ENCODE peak calls at places on chromosomes 7 and 10, in four cellular contexts. D is CD8-positive, alpha-beta T cell; H is hepatocyte; E is body of pancreas. V is an unnamed sample.
A peak's percentile ranks its signal among the peaks of the same experiment; 100 is the strongest.

GRCh38 chr7:156777364-156778069 is 115.5 kb downstream of the LMBR1 start:
- DNase-seq in D (no peak), H (no peak), E (no peak), V (no peak)

GRCh38 chr10:114821293-114821914 is at the start of gene FHIP2A:
- DNase-seq in D (peak; percentile 73), H (peak; percentile 94), E (peak; percentile 81), V (peak; percentile 56)

GRCh38 chr7:73530800-73531199 is 8.7 kb upstream of the BAZ1B start:
- DNase-seq in D (no peak), H (no peak), E (no peak), V (no peak)

GRCh38 chr7:18570441-18570840 is 74.9 kb downstream of the HDAC9 start:
- DNase-seq in D (no peak), H (no peak), E (no peak), V (no peak)

GRCh38 chr10:79171504-79171903 is 102.7 kb downstream of the ZMIZ1 start:
- DNase-seq in D (no peak), H (no peak), E (no peak), V (no peak)

GRCh38 chr7:40749877-40750276 is 615.1 kb downstream of the SUGCT start:
- DNase-seq in D (no peak), H (no peak), E (no peak), V (no peak)

GRCh38 chr10:6056411-6057135 is 5.6 kb downstream of the IL2RA start:
- DNase-seq in D (no peak), H (no peak), E (no peak), V (no peak)

GRCh38 chr7:40780431-40780830 is 645.6 kb downstream of the SUGCT start:
- DNase-seq in D (no peak), H (no peak), E (no peak), V (no peak)

GRCh38 chr10:71696635-71697326 is 22.8 kb downstream of the C10orf105 start:
- DNase-seq in D (peak; percentile 43), H (peak; percentile 73), E (peak; percentile 65), V (no peak)

GRCh38 chr10:100670828-100671479 is 74.4 kb upstream of the PAX2 start:
- DNase-seq in D (peak; percentile 28), H (peak; percentile 61), E (peak; percentile 52), V (no peak)

GRCh38 chr10:94102436-94102835 is 108.7 kb downstream of the PLCE1 start:
- DNase-seq in D (no peak), H (no peak), E (no peak), V (no peak)

GRCh38 chr7:2002561-2003450 is 229.9 kb downstream of the MAD1L1 start:
- DNase-seq in D (no peak), H (no peak), E (no peak), V (peak; percentile 43)

GRCh38 chr10:30359373-30360206 is 10.5 kb upstream of the MTPAP start:
- DNase-seq in D (peak; percentile 35), H (peak; percentile 73), E (peak; percentile 80), V (no peak)

GRCh38 chr10:80506189-80506575 is 31.5 kb upstream of the SH2D4B start:
- DNase-seq in D (no peak), H (peak; percentile 73), E (no peak), V (no peak)

GRCh38 chr7:76187246-76187645 is 14.4 kb upstream of the SRRM3 start:
- DNase-seq in D (no peak), H (no peak), E (no peak), V (no peak)

GRCh38 chr7:75905785-75906604 is 9.0 kb upstream of the POR start:
- DNase-seq in D (no peak), H (peak; percentile 84), E (peak; percentile 21), V (peak; percentile 86)

GRCh38 chr10:10778959-10779358 is 238.7 kb upstream of the CELF2 start:
- DNase-seq in D (no peak), H (no peak), E (no peak), V (no peak)

GRCh38 chr10:98556061-98556460 is 109.3 kb upstream of the HPS1 start:
- DNase-seq in D (no peak), H (no peak), E (no peak), V (no peak)

GRCh38 chr10:99266383-99266782 is 30.7 kb upstream of the HPSE2 start:
- DNase-seq in D (no peak), H (no peak), E (no peak), V (no peak)

GRCh38 chr10:53579773-53580172 is 807.2 kb upstream of the MBL2 start:
- DNase-seq in D (no peak), H (no peak), E (no peak), V (no peak)

GRCh38 chr7:24920702-24921679 is 59.0 kb downstream of the OSBPL3 start:
- DNase-seq in D (no peak), H (no peak), E (peak; percentile 36), V (no peak)

GRCh38 chr10:124993345-124993708 is 51.4 kb downstream of the ZRANB1 start:
- DNase-seq in D (no peak), H (no peak), E (no peak), V (no peak)

GRCh38 chr7:42617781-42618457 is 294.0 kb downstream of the C7orf25 start:
- DNase-seq in D (no peak), H (peak; percentile 52), E (no peak), V (no peak)

GRCh38 chr10:44817961-44818649 is 93.0 kb upstream of the TMEM72 start:
- DNase-seq in D (no peak), H (no peak), E (no peak), V (no peak)

GRCh38 chr10:33291053-33291592 is 43.3 kb downstream of the NRP1 start:
- DNase-seq in D (no peak), H (no peak), E (no peak), V (no peak)

GRCh38 chr10:33293081-33293480 is 41.4 kb downstream of the NRP1 start:
- DNase-seq in D (no peak), H (no peak), E (no peak), V (no peak)

GRCh38 chr10:33288127-33288526 is 46.3 kb downstream of the NRP1 start:
- DNase-seq in D (no peak), H (no peak), E (no peak), V (no peak)

GRCh38 chr10:33289776-33290175 is 44.7 kb downstream of the NRP1 start:
- DNase-seq in D (no peak), H (no peak), E (no peak), V (no peak)

GRCh38 chr10:33290286-33291052 is 44.0 kb downstream of the NRP1 start:
- DNase-seq in D (no peak), H (no peak), E (no peak), V (no peak)
- TF ChIP-seq CTCF in D (no peak), H (peak; percentile 9), E (no peak), V (no peak)

DNA sequence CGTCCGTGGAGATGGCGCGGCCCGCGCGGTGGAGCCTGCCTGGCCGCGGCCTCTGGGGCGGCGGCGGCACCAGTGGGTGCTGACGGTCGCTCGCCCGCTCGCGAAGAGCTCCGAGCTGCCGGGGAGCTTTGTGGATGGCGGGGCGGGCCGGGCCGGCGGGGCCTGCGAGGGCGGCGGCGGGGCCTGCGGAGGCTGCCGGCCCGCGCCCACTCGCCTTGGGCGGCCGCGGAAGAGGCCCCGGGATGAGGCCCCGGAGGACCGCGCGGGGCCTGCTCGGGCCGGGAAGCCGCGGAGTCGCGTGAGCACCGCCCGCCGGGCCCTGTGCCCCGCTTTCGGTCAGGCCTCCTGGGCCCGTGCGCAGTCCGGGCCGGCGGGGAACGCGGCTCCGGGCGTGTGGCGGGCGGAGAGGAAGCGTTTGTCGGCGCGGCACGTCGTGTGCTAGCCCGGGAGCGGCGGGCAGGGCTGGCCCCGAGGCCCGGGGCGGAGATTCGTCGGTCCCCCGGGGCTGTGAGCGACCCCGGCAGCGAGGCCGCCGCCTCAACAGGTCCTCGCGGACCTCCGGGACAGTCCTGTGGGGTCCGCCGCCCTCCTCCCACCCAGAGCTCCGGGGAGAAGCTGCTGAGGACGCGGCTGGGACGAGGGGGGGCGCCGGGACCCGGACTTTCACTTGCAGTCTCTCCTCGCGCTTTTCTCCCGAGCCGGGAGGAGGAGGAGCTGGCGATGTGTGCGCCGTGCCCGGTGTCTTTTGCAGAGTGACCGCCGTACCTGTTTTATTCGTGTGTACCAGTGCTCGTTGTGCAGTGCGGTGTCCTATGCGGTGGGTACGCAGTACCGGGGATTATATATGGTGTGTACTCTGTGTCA is 578 bp downstream of the ZMYND11 start:
- DNase-seq in D (peak; percentile 31), H (peak; percentile 78), E (peak; percentile 70), V (peak; percentile 58)
- TF ChIP-seq CTCF in D (no peak), H (peak; percentile 4), E (peak; percentile 9), V (no peak)

GRCh38 chr10:119178371-119179119 is at the start of gene PRDX3:
- DNase-seq in D (peak; percentile 85), H (peak; percentile 97), E (peak; percentile 92), V (peak; percentile 85)
- TF ChIP-seq CTCF in D (no peak), H (peak; percentile 24), E (peak; percentile 21), V (peak; percentile 28)

GRCh38 chr7:51316262-51316665 is 345 bp downstream of the COBL start:
- DNase-seq in D (no peak), H (peak; percentile 71), E (peak; percentile 71), V (no peak)
- TF ChIP-seq CTCF in D (no peak), H (no peak), E (peak; percentile 54), V (no peak)

DNA sequence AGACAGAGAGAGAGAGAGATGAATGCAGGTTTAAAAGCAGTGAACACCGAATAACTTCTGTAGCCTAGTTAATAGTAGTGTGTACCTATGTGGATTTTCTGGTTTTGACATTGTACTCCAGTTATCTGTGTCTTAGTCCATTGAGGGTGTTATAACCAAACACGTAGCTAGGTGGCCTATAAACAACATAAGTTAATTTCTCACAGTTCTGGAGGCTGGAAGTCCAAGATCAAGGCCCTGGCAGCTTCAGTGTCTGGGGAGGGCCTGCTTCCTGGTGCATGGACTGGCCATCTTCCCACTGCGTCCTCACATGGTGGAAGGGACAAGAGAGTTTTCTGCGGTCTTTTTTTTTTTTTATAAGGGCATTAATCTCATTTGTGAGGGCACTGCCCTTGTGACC is 23.5 kb downstream of the AOC1 start:
- DNase-seq in D (no peak), H (no peak), E (no peak), V (no peak)
- TF ChIP-seq CTCF in D (no peak), H (no peak), E (no peak), V (no peak)